ENCODE peak calls at places on chromosomes 1 and 21, in four cellular contexts. One of them, this sample, is unnamed.

GRCh38 chr1:93021539-93022134 is 57.4 kb upstream of the MTF2 start:
- DNase-seq in OCI-LY7: peak; percentile 87
- DNase-seq in NCI-H1694 treated with DMSO at 0.1 percent for 48 hours: peak; percentile 88
- DNase-seq in fibroblast of the aortic adventitia: peak; percentile 70
- DNase-seq in this sample: peak; percentile 24

GRCh38 chr1:34213976-34214375 is 37.3 kb downstream of the C1orf94 start:
- DNase-seq in NCI-H1694 treated with DMSO at 0.1 percent for 48 hours: no peak
- DNase-seq in OCI-LY7: no peak
- DNase-seq in fibroblast of the aortic adventitia: no peak
- DNase-seq in this sample: no peak

GRCh38 chr1:95201905-95202304 is 32.1 kb upstream of the RWDD3 start:
- DNase-seq in OCI-LY7: no peak
- DNase-seq in NCI-H1694 treated with DMSO at 0.1 percent for 48 hours: no peak
- DNase-seq in fibroblast of the aortic adventitia: no peak
- DNase-seq in this sample: no peak

GRCh38 chr21:38814126-38815059 is 8.7 kb downstream of the ETS2 start:
- DNase-seq in fibroblast of the aortic adventitia: no peak
- DNase-seq in OCI-LY7: no peak
- DNase-seq in NCI-H1694 treated with DMSO at 0.1 percent for 48 hours: no peak
- DNase-seq in this sample: no peak

GRCh38 chr1:164261691-164262240 is 297.2 kb upstream of the PBX1 start:
- DNase-seq in OCI-LY7: no peak
- DNase-seq in fibroblast of the aortic adventitia: no peak
- DNase-seq in NCI-H1694 treated with DMSO at 0.1 percent for 48 hours: no peak
- DNase-seq in this sample: no peak

GRCh38 chr1:8643542-8644536 is 173.6 kb downstream of the RERE start:
- DNase-seq in fibroblast of the aortic adventitia: no peak
- DNase-seq in OCI-LY7: peak; percentile 67
- DNase-seq in NCI-H1694 treated with DMSO at 0.1 percent for 48 hours: no peak
- DNase-seq in this sample: no peak

GRCh38 chr1:83704350-83704749 is 294.6 kb downstream of the TTLL7 start:
- DNase-seq in NCI-H1694 treated with DMSO at 0.1 percent for 48 hours: no peak
- DNase-seq in OCI-LY7: no peak
- DNase-seq in fibroblast of the aortic adventitia: no peak
- DNase-seq in this sample: no peak

GRCh38 chr1:203797948-203798347 is 2.5 kb downstream of the ZBED6 start:
- DNase-seq in NCI-H1694 treated with DMSO at 0.1 percent for 48 hours: no peak
- DNase-seq in OCI-LY7: no peak
- DNase-seq in fibroblast of the aortic adventitia: no peak
- DNase-seq in this sample: no peak

GRCh38 chr1:43914576-43915525 is 18.8 kb upstream of the ARTN start:
- DNase-seq in OCI-LY7: no peak
- DNase-seq in NCI-H1694 treated with DMSO at 0.1 percent for 48 hours: peak; percentile 9
- DNase-seq in fibroblast of the aortic adventitia: no peak
- DNase-seq in this sample: no peak

GRCh38 chr1:33012165-33012564 is 24.5 kb downstream of the AK2 start:
- DNase-seq in fibroblast of the aortic adventitia: no peak
- DNase-seq in OCI-LY7: no peak
- DNase-seq in NCI-H1694 treated with DMSO at 0.1 percent for 48 hours: no peak
- DNase-seq in this sample: no peak

GRCh38 chr21:45507888-45508508 is 34.2 kb downstream of the SLC19A1 start:
- DNase-seq in NCI-H1694 treated with DMSO at 0.1 percent for 48 hours: no peak
- DNase-seq in fibroblast of the aortic adventitia: no peak
- DNase-seq in OCI-LY7: no peak
- DNase-seq in this sample: no peak

GRCh38 chr1:29236993-29237905 is 927 bp downstream of the PTPRU start:
- DNase-seq in OCI-LY7: no peak
- DNase-seq in NCI-H1694 treated with DMSO at 0.1 percent for 48 hours: no peak
- DNase-seq in fibroblast of the aortic adventitia: peak; percentile 48
- DNase-seq in this sample: no peak

GRCh38 chr1:150233359-150234308 is 2.3 kb downstream of the ANP32E start:
- DNase-seq in fibroblast of the aortic adventitia: peak; percentile 33
- DNase-seq in OCI-LY7: peak; percentile 42
- DNase-seq in NCI-H1694 treated with DMSO at 0.1 percent for 48 hours: no peak
- DNase-seq in this sample: peak; percentile 42

GRCh38 chr21:25929859-25930520 is 195.2 kb downstream of the GABPA start:
- DNase-seq in NCI-H1694 treated with DMSO at 0.1 percent for 48 hours: no peak
- DNase-seq in OCI-LY7: no peak
- DNase-seq in fibroblast of the aortic adventitia: peak; percentile 63
- DNase-seq in this sample: no peak

GRCh38 chr1:68293609-68294353 is 61.5 kb upstream of the WLS start:
- DNase-seq in fibroblast of the aortic adventitia: peak; percentile 23
- DNase-seq in NCI-H1694 treated with DMSO at 0.1 percent for 48 hours: no peak
- DNase-seq in OCI-LY7: no peak
- DNase-seq in this sample: no peak

GRCh38 chr1:55235722-55236121 is 20.6 kb upstream of the USP24 start:
- DNase-seq in fibroblast of the aortic adventitia: peak; percentile 57
- DNase-seq in OCI-LY7: no peak
- DNase-seq in NCI-H1694 treated with DMSO at 0.1 percent for 48 hours: no peak
- DNase-seq in this sample: no peak

GRCh38 chr1:108107658-108108057 is 92.5 kb downstream of the SLC25A24 start:
- DNase-seq in OCI-LY7: no peak
- DNase-seq in fibroblast of the aortic adventitia: peak; percentile 31
- DNase-seq in NCI-H1694 treated with DMSO at 0.1 percent for 48 hours: no peak
- DNase-seq in this sample: no peak

GRCh38 chr1:202037706-202038296 is 27.4 kb downstream of the ELF3 start:
- DNase-seq in OCI-LY7: no peak
- DNase-seq in fibroblast of the aortic adventitia: peak; percentile 73
- DNase-seq in NCI-H1694 treated with DMSO at 0.1 percent for 48 hours: no peak
- DNase-seq in this sample: no peak

GRCh38 chr1:68346192-68346808 is 103.5 kb downstream of the RPE65 start:
- DNase-seq in fibroblast of the aortic adventitia: peak; percentile 64
- DNase-seq in OCI-LY7: peak; percentile 29
- DNase-seq in NCI-H1694 treated with DMSO at 0.1 percent for 48 hours: peak; percentile 42
- DNase-seq in this sample: no peak

GRCh38 chr1:199282910-199283309 is 644.1 kb downstream of the PTPRC start:
- DNase-seq in NCI-H1694 treated with DMSO at 0.1 percent for 48 hours: no peak
- DNase-seq in OCI-LY7: no peak
- DNase-seq in fibroblast of the aortic adventitia: no peak
- DNase-seq in this sample: no peak

GRCh38 chr21:27464643-27465042 is 497.8 kb upstream of the ADAMTS5 start:
- DNase-seq in NCI-H1694 treated with DMSO at 0.1 percent for 48 hours: no peak
- DNase-seq in fibroblast of the aortic adventitia: no peak
- DNase-seq in OCI-LY7: no peak
- DNase-seq in this sample: no peak

GRCh38 chr1:16028237-16029002 is 6.6 kb downstream of the CLCNKA start:
- DNase-seq in NCI-H1694 treated with DMSO at 0.1 percent for 48 hours: no peak
- DNase-seq in fibroblast of the aortic adventitia: no peak
- DNase-seq in OCI-LY7: no peak
- DNase-seq in this sample: no peak

GRCh38 chr1:154608522-154609294 is 722 bp upstream of the ADAR start:
- DNase-seq in fibroblast of the aortic adventitia: peak; percentile 59
- DNase-seq in NCI-H1694 treated with DMSO at 0.1 percent for 48 hours: peak; percentile 64
- DNase-seq in OCI-LY7: peak; percentile 52
- DNase-seq in this sample: no peak